ENCODE peak calls at places on chromosomes 13 and 19, in seven cellular contexts. One of them, this sample, is unnamed.

GRCh38 chr19:48351341-48351752 is 12.4 kb downstream of the TMEM143 start:
- DNase-seq in kidney epithelial cell: no peak
- DNase-seq in fibroblast of lung: peak
- DNase-seq in upper lobe of right lung: peak
- DNase-seq in AG04449: no peak
- DNase-seq in lung: peak
- DNase-seq in cardiac muscle cell: peak
- DNase-seq in this sample: no peak

GRCh38 chr13:49655906-49656305 is 27.6 kb downstream of the ARL11 start:
- DNase-seq in kidney epithelial cell: no peak
- DNase-seq in fibroblast of lung: no peak
- DNase-seq in upper lobe of right lung: no peak
- DNase-seq in AG04449: no peak
- DNase-seq in lung: no peak
- DNase-seq in cardiac muscle cell: no peak
- DNase-seq in this sample: no peak

GRCh38 chr19:56348289-56348877 is 33.7 kb upstream of the ZSCAN5A start:
- DNase-seq in kidney epithelial cell: no peak
- DNase-seq in fibroblast of lung: peak
- DNase-seq in upper lobe of right lung: no peak
- DNase-seq in AG04449: no peak
- DNase-seq in lung: no peak
- DNase-seq in cardiac muscle cell: peak
- DNase-seq in this sample: no peak

GRCh38 chr13:42626461-42626860 is 52.5 kb downstream of the TNFSF11 start:
- DNase-seq in kidney epithelial cell: no peak
- DNase-seq in fibroblast of lung: no peak
- DNase-seq in upper lobe of right lung: no peak
- DNase-seq in AG04449: no peak
- DNase-seq in lung: no peak
- DNase-seq in cardiac muscle cell: no peak
- DNase-seq in this sample: no peak

GRCh38 chr19:40191836-40192646 is 815 bp downstream of the MAP3K10 start:
- DNase-seq in kidney epithelial cell: no peak
- DNase-seq in fibroblast of lung: peak
- DNase-seq in upper lobe of right lung: peak
- DNase-seq in AG04449: no peak
- DNase-seq in lung: no peak
- DNase-seq in cardiac muscle cell: peak
- DNase-seq in this sample: no peak

GRCh38 chr19:46408611-46409039 is 4.7 kb downstream of the CCDC8 start:
- DNase-seq in kidney epithelial cell: no peak
- DNase-seq in fibroblast of lung: peak
- DNase-seq in upper lobe of right lung: peak
- DNase-seq in AG04449: no peak
- DNase-seq in lung: peak
- DNase-seq in cardiac muscle cell: peak
- DNase-seq in this sample: no peak

GRCh38 chr19:5090780-5091575 is 122.1 kb downstream of the KDM4B start:
- DNase-seq in kidney epithelial cell: no peak
- DNase-seq in fibroblast of lung: peak
- DNase-seq in upper lobe of right lung: no peak
- DNase-seq in AG04449: no peak
- DNase-seq in lung: no peak
- DNase-seq in cardiac muscle cell: peak
- DNase-seq in this sample: no peak

GRCh38 chr13:48515732-48516131 is 17.1 kb downstream of the RCBTB2 start:
- DNase-seq in kidney epithelial cell: no peak
- DNase-seq in fibroblast of lung: no peak
- DNase-seq in upper lobe of right lung: no peak
- DNase-seq in AG04449: no peak
- DNase-seq in lung: no peak
- DNase-seq in cardiac muscle cell: no peak
- DNase-seq in this sample: no peak

GRCh38 chr13:114015608-114016295 is 41.9 kb upstream of the C13orf46 start:
- DNase-seq in kidney epithelial cell: no peak
- DNase-seq in fibroblast of lung: peak
- DNase-seq in upper lobe of right lung: peak
- DNase-seq in AG04449: no peak
- DNase-seq in lung: no peak
- DNase-seq in cardiac muscle cell: peak
- DNase-seq in this sample: no peak

GRCh38 chr13:74889321-74889720 is 592.6 kb downstream of the TBC1D4 start:
- DNase-seq in kidney epithelial cell: no peak
- DNase-seq in fibroblast of lung: peak
- DNase-seq in upper lobe of right lung: no peak
- DNase-seq in AG04449: no peak
- DNase-seq in lung: no peak
- DNase-seq in cardiac muscle cell: peak
- DNase-seq in this sample: no peak

GRCh38 chr19:48629599-48630288 is 7.4 kb downstream of the DBP start:
- DNase-seq in kidney epithelial cell: no peak
- DNase-seq in fibroblast of lung: peak
- DNase-seq in upper lobe of right lung: peak
- DNase-seq in AG04449: no peak
- DNase-seq in lung: no peak
- DNase-seq in cardiac muscle cell: peak
- DNase-seq in this sample: no peak

GRCh38 chr13:67408823-67409222 is 178.7 kb upstream of the PCDH9 start:
- DNase-seq in kidney epithelial cell: no peak
- DNase-seq in fibroblast of lung: peak
- DNase-seq in upper lobe of right lung: no peak
- DNase-seq in AG04449: no peak
- DNase-seq in lung: peak
- DNase-seq in cardiac muscle cell: peak
- DNase-seq in this sample: no peak

GRCh38 chr13:45350152-45350551 is 9.2 kb upstream of the TPT1 start:
- DNase-seq in kidney epithelial cell: no peak
- DNase-seq in fibroblast of lung: no peak
- DNase-seq in upper lobe of right lung: no peak
- DNase-seq in AG04449: no peak
- DNase-seq in lung: no peak
- DNase-seq in cardiac muscle cell: no peak
- DNase-seq in this sample: no peak

GRCh38 chr19:22523940-22524339 is 101.8 kb upstream of the ZNF98 start:
- DNase-seq in kidney epithelial cell: no peak
- DNase-seq in fibroblast of lung: no peak
- DNase-seq in upper lobe of right lung: no peak
- DNase-seq in AG04449: no peak
- DNase-seq in lung: no peak
- DNase-seq in cardiac muscle cell: no peak
- DNase-seq in this sample: no peak

GRCh38 chr13:33725340-33725739 is 92.6 kb upstream of the RFC3 start:
- DNase-seq in kidney epithelial cell: no peak
- DNase-seq in fibroblast of lung: no peak
- DNase-seq in upper lobe of right lung: no peak
- DNase-seq in AG04449: no peak
- DNase-seq in lung: peak
- DNase-seq in cardiac muscle cell: no peak
- DNase-seq in this sample: no peak

GRCh38 chr19:14118165-14119051 is 846 bp upstream of the PRKACA start:
- DNase-seq in kidney epithelial cell: peak
- DNase-seq in fibroblast of lung: peak
- DNase-seq in upper lobe of right lung: peak
- DNase-seq in AG04449: peak
- DNase-seq in lung: peak
- DNase-seq in cardiac muscle cell: peak
- DNase-seq in this sample: no peak

GRCh38 chr19:13841339-13842293 is 35.3 kb upstream of the NANOS3 start:
- DNase-seq in kidney epithelial cell: no peak
- DNase-seq in fibroblast of lung: no peak
- DNase-seq in upper lobe of right lung: peak
- DNase-seq in AG04449: no peak
- DNase-seq in lung: peak
- DNase-seq in cardiac muscle cell: peak
- DNase-seq in this sample: no peak

GRCh38 chr13:95643471-95643813 is 1.1 kb downstream of the DZIP1 start:
- DNase-seq in kidney epithelial cell: no peak
- DNase-seq in fibroblast of lung: peak
- DNase-seq in upper lobe of right lung: no peak
- DNase-seq in AG04449: no peak
- DNase-seq in lung: no peak
- DNase-seq in cardiac muscle cell: peak
- DNase-seq in this sample: no peak

GRCh38 chr13:113186061-113186900 is 22.2 kb downstream of the PCID2 start:
- DNase-seq in kidney epithelial cell: no peak
- DNase-seq in fibroblast of lung: no peak
- DNase-seq in upper lobe of right lung: no peak
- DNase-seq in AG04449: no peak
- DNase-seq in lung: no peak
- DNase-seq in cardiac muscle cell: no peak
- DNase-seq in this sample: no peak

GRCh38 chr19:1173160-1173844 is 766 bp downstream of the SBNO2 start:
- DNase-seq in kidney epithelial cell: no peak
- DNase-seq in fibroblast of lung: no peak
- DNase-seq in upper lobe of right lung: peak
- DNase-seq in AG04449: no peak
- DNase-seq in lung: no peak
- DNase-seq in cardiac muscle cell: no peak
- DNase-seq in this sample: no peak

GRCh38 chr19:44775676-44776240 is 1.9 kb upstream of the CBLC start:
- DNase-seq in kidney epithelial cell: no peak
- DNase-seq in fibroblast of lung: no peak
- DNase-seq in upper lobe of right lung: no peak
- DNase-seq in AG04449: no peak
- DNase-seq in lung: no peak
- DNase-seq in cardiac muscle cell: no peak
- DNase-seq in this sample: no peak

GRCh38 chr19:44779150-44779549 is 1.5 kb downstream of the CBLC start:
- DNase-seq in kidney epithelial cell: no peak
- DNase-seq in fibroblast of lung: no peak
- DNase-seq in upper lobe of right lung: no peak
- DNase-seq in AG04449: no peak
- DNase-seq in lung: no peak
- DNase-seq in cardiac muscle cell: no peak
- DNase-seq in this sample: no peak

GRCh38 chr19:44776402-44777096 is 1.1 kb upstream of the CBLC start:
- DNase-seq in kidney epithelial cell: no peak
- DNase-seq in fibroblast of lung: no peak
- DNase-seq in upper lobe of right lung: peak
- DNase-seq in AG04449: no peak
- DNase-seq in lung: no peak
- DNase-seq in cardiac muscle cell: no peak
- DNase-seq in this sample: no peak

GRCh38 chr19:44774614-44775013 is 3.1 kb upstream of the CBLC start:
- DNase-seq in kidney epithelial cell: no peak
- DNase-seq in fibroblast of lung: no peak
- DNase-seq in upper lobe of right lung: no peak
- DNase-seq in AG04449: no peak
- DNase-seq in lung: no peak
- DNase-seq in cardiac muscle cell: no peak
- DNase-seq in this sample: no peak

DNA sequence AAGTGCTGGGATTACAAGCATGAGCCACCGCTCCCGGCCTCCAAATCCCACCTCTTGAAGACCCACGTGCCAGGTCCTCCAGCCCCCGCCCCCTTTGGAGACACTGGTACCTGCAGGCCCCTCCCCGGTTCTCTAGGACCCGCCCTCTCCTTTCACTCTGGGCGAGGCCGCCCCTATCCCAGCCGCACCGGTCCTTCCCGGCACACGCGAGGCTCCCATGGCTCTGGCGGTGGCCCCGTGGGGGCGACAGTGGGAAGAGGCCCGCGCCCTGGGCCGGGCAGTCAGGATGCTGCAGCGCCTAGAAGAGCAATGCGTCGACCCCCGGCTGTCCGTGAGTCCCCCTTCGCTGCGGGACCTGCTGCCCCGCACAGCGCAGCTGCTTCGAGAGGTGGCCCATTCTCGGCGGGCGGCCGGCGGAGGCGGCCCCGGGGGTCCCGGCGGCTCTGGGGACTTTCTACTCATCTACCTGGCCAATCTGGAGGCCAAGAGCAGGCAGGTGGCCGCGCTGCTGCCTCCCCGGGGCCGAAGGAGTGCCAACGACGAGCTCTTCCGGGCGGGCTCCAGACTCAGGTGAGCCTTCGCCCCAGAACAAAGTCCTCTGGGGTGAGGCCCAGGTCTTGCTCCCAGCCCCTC is at the start of gene CBLC:
- DNase-seq in kidney epithelial cell: no peak
- DNase-seq in fibroblast of lung: no peak
- DNase-seq in upper lobe of right lung: peak
- DNase-seq in AG04449: no peak
- DNase-seq in lung: peak
- DNase-seq in cardiac muscle cell: no peak
- DNase-seq in this sample: no peak
- TF ChIP-seq CTCF in kidney epithelial cell: no peak
- TF ChIP-seq CTCF in fibroblast of lung: no peak
- TF ChIP-seq CTCF in upper lobe of right lung: no peak
- TF ChIP-seq CTCF in AG04449: no peak
- TF ChIP-seq CTCF in lung: no peak
- TF ChIP-seq CTCF in cardiac muscle cell: no peak
- TF ChIP-seq CTCF in this sample: no peak

GRCh38 chr13:100588350-100589177 is at the start of gene GGACT:
- DNase-seq in kidney epithelial cell: no peak
- DNase-seq in fibroblast of lung: peak
- DNase-seq in upper lobe of right lung: peak
- DNase-seq in AG04449: no peak
- DNase-seq in lung: peak
- DNase-seq in cardiac muscle cell: peak
- DNase-seq in this sample: no peak
- H3K4me3 ChIP-seq in kidney epithelial cell: peak
- H3K4me3 ChIP-seq in fibroblast of lung: peak
- H3K4me3 ChIP-seq in upper lobe of right lung: peak
- H3K4me3 ChIP-seq in AG04449: peak
- H3K4me3 ChIP-seq in lung: peak
- H3K4me3 ChIP-seq in cardiac muscle cell: peak
- H3K4me3 ChIP-seq in this sample: peak

DNA sequence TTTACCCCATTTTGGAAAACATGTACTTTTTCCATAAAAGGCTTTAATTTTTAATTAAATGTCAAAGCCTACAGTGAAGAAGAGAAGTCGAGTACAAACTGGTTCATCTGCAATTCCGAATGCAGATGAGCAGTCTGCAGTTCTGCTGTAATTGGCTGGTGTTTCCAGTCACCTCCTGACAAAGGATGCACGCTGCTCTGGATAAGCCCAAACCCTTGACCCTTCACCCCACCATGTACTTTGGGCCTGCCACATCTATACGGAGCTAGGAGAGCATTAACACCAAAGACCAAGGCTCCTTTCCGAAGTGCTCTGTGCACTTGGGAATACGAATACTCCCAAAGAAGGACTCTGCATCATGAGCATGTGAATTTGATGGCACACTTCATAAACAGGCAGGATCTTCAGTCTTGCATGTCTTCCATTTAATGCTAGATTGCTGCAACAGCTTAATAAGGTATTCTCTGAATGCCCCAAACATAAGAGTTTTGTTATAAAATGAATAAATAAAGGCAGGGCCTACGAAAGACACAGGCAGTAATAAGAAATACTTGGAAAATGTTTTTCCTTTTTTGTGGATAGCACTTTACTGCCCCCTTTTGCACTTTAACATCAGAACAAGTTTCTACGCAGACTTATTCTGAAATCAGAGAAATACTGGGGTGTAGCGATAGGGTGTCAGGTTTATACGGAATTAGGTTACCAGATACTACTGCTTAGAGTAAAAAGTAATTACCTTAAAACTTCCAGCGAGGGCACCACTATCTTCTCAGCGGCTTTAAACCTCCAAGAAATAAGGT is 15.1 kb downstream of the EFNB2 start:
- DNase-seq in kidney epithelial cell: no peak
- DNase-seq in fibroblast of lung: peak
- DNase-seq in upper lobe of right lung: no peak
- DNase-seq in AG04449: no peak
- DNase-seq in lung: no peak
- DNase-seq in cardiac muscle cell: peak
- DNase-seq in this sample: no peak
- TF ChIP-seq CTCF in kidney epithelial cell: peak
- TF ChIP-seq CTCF in fibroblast of lung: peak
- TF ChIP-seq CTCF in upper lobe of right lung: peak
- TF ChIP-seq CTCF in AG04449: peak
- TF ChIP-seq CTCF in lung: peak
- TF ChIP-seq CTCF in cardiac muscle cell: peak
- TF ChIP-seq CTCF in this sample: peak

GRCh38 chr13:105702441-105702840 is 833.0 kb downstream of the EFNB2 start:
- DNase-seq in kidney epithelial cell: no peak
- DNase-seq in fibroblast of lung: peak
- DNase-seq in upper lobe of right lung: no peak
- DNase-seq in AG04449: no peak
- DNase-seq in lung: no peak
- DNase-seq in cardiac muscle cell: no peak
- DNase-seq in this sample: no peak
- H3K4me3 ChIP-seq in kidney epithelial cell: no peak
- H3K4me3 ChIP-seq in fibroblast of lung: no peak
- H3K4me3 ChIP-seq in upper lobe of right lung: no peak
- H3K4me3 ChIP-seq in AG04449: no peak
- H3K4me3 ChIP-seq in lung: no peak
- H3K4me3 ChIP-seq in cardiac muscle cell: no peak
- H3K4me3 ChIP-seq in this sample: no peak

This sample was measured in HFF-Myc.